ENCODE peak calls at places on chromosomes 6 and 20, in five cellular contexts. Y is naive B cell, T is fibroblast of the aortic adventitia, O is nephron progenitor cell, F is HepG2. R is an unnamed sample.

GRCh38 chr6:131754715-131755567 is 44.1 kb upstream of the CTAGE9 start:
- DNase-seq in T (no peak), F (peak), Y (no peak), O (no peak), R (no peak)

GRCh38 chr20:58851221-58851968 is 693 bp upstream of the GNAS-AS1 start:
- DNase-seq in T (no peak), Y (no peak), F (no peak), O (peak), R (no peak)

GRCh38 chr20:58003525-58003924 is 224.9 kb downstream of the ANKRD60 start:
- DNase-seq in F (no peak), T (no peak), O (no peak), Y (no peak), R (no peak)

GRCh38 chr6:152981989-152982767 is 663 bp downstream of the FBXO5 start:
- DNase-seq in Y (no peak), F (no peak), O (peak), T (no peak), R (no peak)

GRCh38 chr6:108117427-108118358 is 43.2 kb upstream of the OSTM1 start:
- DNase-seq in T (peak), F (no peak), Y (peak), O (peak), R (no peak)

GRCh38 chr6:155481215-155481614 is 25.6 kb upstream of the NOX3 start:
- DNase-seq in T (peak), F (no peak), O (no peak), Y (no peak), R (no peak)

GRCh38 chr6:33172307-33173227 is 19.7 kb downstream of the COL11A2 start:
- DNase-seq in Y (no peak), F (peak), T (peak), O (peak), R (no peak)

GRCh38 chr20:61959301-61959700 is 106.4 kb downstream of the TAF4 start:
- DNase-seq in T (peak), Y (no peak), O (no peak), F (no peak), R (no peak)

GRCh38 chr6:1895721-1896120 is 286.0 kb downstream of the FOXC1 start:
- DNase-seq in T (peak), F (no peak), O (no peak), Y (no peak), R (no peak)